ENCODE peak calls at places on chromosomes 5 and 9, in seven cellular contexts. X, V, Z, G, C, M and W are unnamed samples.

GRCh38 chr5:71932131-71932635 is 175.1 kb upstream of the MAP1B start:
- DNase-seq in G (peak), M (no peak), Z (peak), C (no peak), X (no peak), V (no peak), W (peak)

GRCh38 chr5:107242411-107242810 is 428.3 kb downstream of the EFNA5 start:
- DNase-seq in X (no peak), M (no peak), Z (no peak), V (no peak), C (no peak), G (no peak), W (no peak)

GRCh38 chr5:143882520-143882919 is 70.6 kb downstream of the HMHB1 start:
- DNase-seq in G (peak), C (no peak), Z (no peak), X (no peak), V (no peak), M (no peak), W (no peak)

GRCh38 chr5:157543825-157544622 is 31.6 kb downstream of the ADAM19 start:
- DNase-seq in M (peak), V (no peak), G (peak), X (no peak), C (no peak), Z (peak), W (no peak)

GRCh38 chr5:88269222-88269771 is 652 bp upstream of the TMEM161B start:
- DNase-seq in M (no peak), V (no peak), X (peak), C (no peak), G (peak), Z (peak), W (no peak)

GRCh38 chr5:132459983-132460834 is 30.4 kb downstream of the IRF1 start:
- DNase-seq in G (no peak), X (no peak), Z (no peak), C (peak), V (peak), M (no peak), W (no peak)

GRCh38 chr5:135451581-135452360 is at the start of gene TIFAB:
- DNase-seq in Z (no peak), C (no peak), G (no peak), V (peak), X (no peak), M (no peak), W (no peak)

GRCh38 chr9:35734096-35734495 is 1.6 kb downstream of the CREB3 start:
- DNase-seq in M (no peak), V (no peak), X (no peak), C (no peak), Z (no peak), G (peak), W (no peak)

GRCh38 chr9:134287591-134288518 is 38.4 kb upstream of the RXRA start:
- DNase-seq in C (no peak), G (no peak), V (no peak), Z (no peak), M (no peak), X (no peak), W (no peak)

GRCh38 chr5:142479150-142479549 is 154.3 kb upstream of the SPRY4 start:
- DNase-seq in C (no peak), V (no peak), G (no peak), M (no peak), X (no peak), Z (no peak), W (no peak)

GRCh38 chr9:93447642-93448041 is 3.8 kb upstream of the FAM120A start:
- DNase-seq in Z (no peak), M (no peak), G (no peak), C (no peak), V (no peak), X (no peak), W (no peak)